ENCODE peak calls at places on chromosomes 5 and 9, in eight cellular contexts. N, H, S, K, W, B, A and Z are unnamed samples.

GRCh38 chr5:103821361-103821760 is 258.8 kb upstream of the NUDT12 start:
- DNase-seq in W (no peak), K (no peak), S (no peak), N (no peak), H (no peak), B (peak; percentile 9), A (no peak), Z (no peak)

GRCh38 chr5:73093943-73094342 is 26.4 kb upstream of the TMEM171 start:
- DNase-seq in K (no peak), W (no peak), A (peak; percentile 13), S (no peak), H (no peak), B (no peak), N (no peak), Z (no peak)

GRCh38 chr9:71692337-71692736 is 76.0 kb downstream of the CEMIP2 start:
- DNase-seq in S (no peak), B (peak; percentile 36), K (no peak), H (no peak), N (no peak), W (peak; percentile 13), A (no peak), Z (no peak)

GRCh38 chr5:150787659-150788058 is 9.1 kb downstream of the SMIM3 start:
- DNase-seq in B (no peak), N (no peak), H (no peak), A (no peak), S (no peak), K (no peak), W (no peak), Z (no peak)

GRCh38 chr5:31768046-31768445 is 129.1 kb downstream of the PDZD2 start:
- DNase-seq in W (no peak), A (no peak), S (no peak), B (no peak), H (no peak), N (no peak), K (no peak), Z (no peak)

GRCh38 chr9:137138701-137139467 is at the start of gene GRIN1:
- DNase-seq in B (no peak), A (peak; percentile 80), S (no peak), H (no peak), W (peak; percentile 44), N (no peak), K (no peak), Z (no peak)

GRCh38 chr5:1686066-1686802 is 113.4 kb downstream of the MRPL36 start:
- DNase-seq in A (no peak), B (no peak), K (no peak), N (no peak), S (no peak), H (no peak), W (no peak), Z (no peak)

GRCh38 chr9:76895186-76895585 is 10.7 kb downstream of the PRUNE2 start:
- DNase-seq in N (no peak), K (no peak), S (no peak), W (no peak), H (no peak), A (no peak), B (no peak), Z (no peak)

GRCh38 chr9:134210908-134211810 is 46.8 kb upstream of the RNU6ATAC start:
- DNase-seq in W (no peak), B (no peak), K (no peak), N (peak; percentile 38), A (no peak), S (no peak), H (no peak), Z (no peak)

GRCh38 chr5:127723571-127723970 is 20.4 kb downstream of the CCDC192 start:
- DNase-seq in B (no peak), S (peak; percentile 46), K (no peak), A (peak; percentile 24), H (no peak), N (peak; percentile 51), W (no peak), Z (no peak)

GRCh38 chr5:128038641-128039040 is 44.9 kb upstream of the SLC12A2 start:
- DNase-seq in B (no peak), N (no peak), H (peak; percentile 3), A (no peak), W (no peak), K (peak; percentile 47), S (no peak), Z (no peak)

GRCh38 chr9:131487621-131488031 is 15.1 kb upstream of the POMT1 start:
- DNase-seq in S (no peak), H (no peak), W (no peak), B (no peak), N (no peak), A (no peak), K (no peak), Z (no peak)

GRCh38 chr5:59180515-59180914 is 597.6 kb downstream of the RAB3C start:
- DNase-seq in K (no peak), A (no peak), B (no peak), S (no peak), N (no peak), W (no peak), H (no peak), Z (peak; percentile 85)

GRCh38 chr9:114879165-114879564 is 51.2 kb downstream of the TNFSF8 start:
- DNase-seq in B (no peak), S (no peak), K (no peak), A (no peak), W (no peak), H (no peak), N (no peak), Z (no peak)

GRCh38 chr9:16417101-16417500 is 453.4 kb downstream of the BNC2 start:
- DNase-seq in W (no peak), N (no peak), H (no peak), A (peak; percentile 29), K (peak; percentile 41), B (no peak), S (no peak), Z (peak; percentile 74)

GRCh38 chr5:84218546-84218945 is 166.1 kb downstream of the EDIL3 start:
- DNase-seq in K (no peak), W (no peak), A (no peak), S (no peak), H (no peak), N (no peak), B (no peak), Z (no peak)

GRCh38 chr9:134652291-134653225 is 11.0 kb downstream of the COL5A1 start:
- DNase-seq in N (no peak), S (no peak), K (no peak), H (no peak), A (no peak), W (no peak), B (no peak), Z (no peak)

GRCh38 chr5:141002667-141002965 is 36.3 kb downstream of the PCDHAC2 start:
- DNase-seq in K (no peak), W (no peak), A (no peak), N (no peak), H (no peak), S (no peak), B (no peak), Z (no peak)

GRCh38 chr9:35972093-35972492 is 14.1 kb upstream of the OR2S2 start:
- DNase-seq in W (no peak), N (no peak), B (no peak), K (no peak), S (no peak), A (no peak), H (no peak), Z (no peak)

GRCh38 chr5:80871541-80871961 is 88.6 kb upstream of the RASGRF2 start:
- DNase-seq in A (no peak), N (no peak), K (no peak), H (peak; percentile 10), S (no peak), W (no peak), B (no peak), Z (no peak)

GRCh38 chr5:139104577-139105271 is 93.4 kb downstream of the SIL1 start:
- DNase-seq in H (no peak), K (no peak), N (no peak), A (peak; percentile 24), B (no peak), S (peak; percentile 41), W (no peak), Z (no peak)

GRCh38 chr9:123773783-123774182 is 156.1 kb downstream of the DENND1A start:
- DNase-seq in A (no peak), K (no peak), S (no peak), N (no peak), H (no peak), B (no peak), W (no peak), Z (no peak)

GRCh38 chr9:123775885-123776284 is 154.0 kb downstream of the DENND1A start:
- DNase-seq in N (no peak), W (no peak), B (no peak), H (no peak), S (no peak), K (peak; percentile 70), A (no peak), Z (no peak)

GRCh38 chr9:123772967-123773366 is 157.0 kb downstream of the DENND1A start:
- DNase-seq in N (no peak), H (no peak), A (no peak), W (no peak), B (no peak), K (no peak), S (no peak), Z (no peak)

GRCh38 chr9:123776856-123777560 is 152.9 kb downstream of the DENND1A start:
- DNase-seq in A (no peak), W (no peak), H (no peak), B (peak; percentile 88), S (no peak), N (no peak), K (no peak), Z (no peak)

GRCh38 chr9:123775289-123775688 is 154.6 kb downstream of the DENND1A start:
- DNase-seq in K (no peak), S (no peak), B (no peak), N (no peak), A (no peak), H (no peak), W (no peak), Z (no peak)
- H3K4me3 ChIP-seq in K (no peak overlapping the region), S (no peak overlapping the region), B (no peak overlapping the region), N (no peak overlapping the region), A (no peak overlapping the region), H (no peak overlapping the region), W (no peak overlapping the region), Z (no peak overlapping the region)

GRCh38 chr5:180910735-180911134 is 11.8 kb downstream of the BTNL8 start:
- DNase-seq in K (no peak), A (no peak), S (no peak), W (no peak), B (no peak), H (no peak), N (no peak), Z (no peak)
- H3K4me3 ChIP-seq in K (no peak overlapping the region), A (no peak overlapping the region), S (no peak overlapping the region), W (no peak overlapping the region), B (no peak overlapping the region), H (no peak overlapping the region), N (no peak overlapping the region), Z (no peak overlapping the region)

GRCh38 chr9:100591139-100591538 is 13.3 kb downstream of the CAVIN4 start:
- DNase-seq in N (no peak), B (no peak), W (no peak), A (no peak), H (no peak), K (no peak), S (no peak), Z (no peak)
- H3K4me3 ChIP-seq in N (no peak overlapping the region), B (no peak overlapping the region), W (no peak overlapping the region), A (no peak overlapping the region), H (no peak overlapping the region), K (no peak overlapping the region), S (no peak overlapping the region), Z (no peak overlapping the region)

DNA sequence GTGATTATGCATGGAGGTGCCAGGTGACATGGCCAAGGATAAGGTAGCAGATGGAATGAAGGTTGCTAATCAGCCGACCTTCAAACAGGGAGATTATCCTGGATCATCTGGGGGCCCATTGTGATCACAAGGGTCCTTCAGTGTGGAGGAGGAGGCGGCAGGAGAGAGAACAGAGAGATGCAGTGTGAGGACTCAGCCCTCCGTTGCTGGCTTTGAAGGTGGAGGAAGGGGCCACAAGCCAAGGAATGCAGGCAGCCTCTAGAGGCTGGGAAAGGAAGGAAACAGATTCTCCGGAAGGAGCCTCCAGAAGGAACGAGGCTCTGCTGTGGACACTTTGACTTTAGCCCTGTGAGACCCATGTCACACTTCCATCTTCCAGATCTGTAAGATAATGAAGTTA is 27.4 kb upstream of the EEIG1 start:
- DNase-seq in B (no peak), W (no peak), S (no peak), A (no peak), K (no peak), H (no peak), N (no peak), Z (no peak)
- H3K4me3 ChIP-seq in B (no peak overlapping the region), W (no peak overlapping the region), S (no peak overlapping the region), A (no peak overlapping the region), K (peak overlapping the region; percentile 28), H (no peak overlapping the region), N (no peak overlapping the region), Z (peak overlapping the region; percentile 14)